ENCODE peak calls at places on chromosomes 3 and 15, in six cellular contexts. One of them, this sample, is unnamed.

GRCh38 chr15:40633178-40633577 is 39.1 kb downstream of the KNL1 start:
- DNase-seq in HL-60: no peak
- DNase-seq in OCI-LY7: no peak
- DNase-seq in A549: no peak
- DNase-seq in foreskin fibroblast: peak; percentile 6
- DNase-seq in B cell: no peak
- DNase-seq in this sample: no peak

GRCh38 chr3:11201246-11202024 is 47.1 kb downstream of the HRH1 start:
- DNase-seq in B cell: no peak
- DNase-seq in A549: no peak
- DNase-seq in OCI-LY7: no peak
- DNase-seq in foreskin fibroblast: no peak
- DNase-seq in HL-60: peak; percentile 22
- DNase-seq in this sample: no peak

GRCh38 chr15:84690342-84690741 is 25.6 kb downstream of the SEC11A start:
- DNase-seq in foreskin fibroblast: no peak
- DNase-seq in B cell: no peak
- DNase-seq in OCI-LY7: no peak
- DNase-seq in HL-60: no peak
- DNase-seq in A549: no peak
- DNase-seq in this sample: no peak

GRCh38 chr3:161415506-161416231 is 44.4 kb upstream of the SPTSSB start:
- DNase-seq in HL-60: no peak
- DNase-seq in B cell: no peak
- DNase-seq in foreskin fibroblast: peak; percentile 91
- DNase-seq in OCI-LY7: no peak
- DNase-seq in A549: no peak
- DNase-seq in this sample: peak; percentile 87

GRCh38 chr3:178971614-178972013 is 100.0 kb downstream of the ZMAT3 start:
- DNase-seq in foreskin fibroblast: peak; percentile 42
- DNase-seq in A549: no peak
- DNase-seq in B cell: no peak
- DNase-seq in HL-60: no peak
- DNase-seq in OCI-LY7: no peak
- DNase-seq in this sample: no peak

GRCh38 chr3:52265387-52265786 is 13.1 kb downstream of the WDR82 start:
- DNase-seq in HL-60: no peak
- DNase-seq in foreskin fibroblast: no peak
- DNase-seq in B cell: no peak
- DNase-seq in A549: no peak
- DNase-seq in OCI-LY7: no peak
- DNase-seq in this sample: no peak

GRCh38 chr15:50071551-50072258 is 47.3 kb downstream of the ATP8B4 start:
- DNase-seq in HL-60: no peak
- DNase-seq in B cell: no peak
- DNase-seq in A549: no peak
- DNase-seq in foreskin fibroblast: no peak
- DNase-seq in OCI-LY7: no peak
- DNase-seq in this sample: no peak

GRCh38 chr3:5304789-5305680 is 117.5 kb downstream of the EDEM1 start:
- DNase-seq in B cell: peak; percentile 21
- DNase-seq in HL-60: peak; percentile 31
- DNase-seq in foreskin fibroblast: no peak
- DNase-seq in A549: peak; percentile 41
- DNase-seq in OCI-LY7: peak; percentile 59
- DNase-seq in this sample: no peak

GRCh38 chr15:89197503-89197971 is 23.8 kb downstream of the RLBP1 start:
- DNase-seq in foreskin fibroblast: no peak
- DNase-seq in HL-60: no peak
- DNase-seq in B cell: no peak
- DNase-seq in A549: no peak
- DNase-seq in OCI-LY7: no peak
- DNase-seq in this sample: no peak

GRCh38 chr15:74140445-74140761 is 10.0 kb downstream of the ISLR2 start:
- DNase-seq in foreskin fibroblast: no peak
- DNase-seq in B cell: no peak
- DNase-seq in OCI-LY7: no peak
- DNase-seq in A549: no peak
- DNase-seq in HL-60: no peak
- DNase-seq in this sample: no peak

GRCh38 chr3:181487236-181487978 is 224.3 kb upstream of the SOX2 start:
- DNase-seq in A549: no peak
- DNase-seq in OCI-LY7: peak; percentile 81
- DNase-seq in HL-60: no peak
- DNase-seq in B cell: no peak
- DNase-seq in foreskin fibroblast: no peak
- DNase-seq in this sample: no peak

GRCh38 chr3:50617911-50618481 is 1.0 kb downstream of the MAPKAPK3 start:
- DNase-seq in B cell: no peak
- DNase-seq in HL-60: no peak
- DNase-seq in A549: no peak
- DNase-seq in OCI-LY7: no peak
- DNase-seq in foreskin fibroblast: peak; percentile 49
- DNase-seq in this sample: no peak

GRCh38 chr15:75348563-75349350 is 1.9 kb downstream of the NEIL1 start:
- DNase-seq in B cell: no peak
- DNase-seq in OCI-LY7: no peak
- DNase-seq in HL-60: no peak
- DNase-seq in foreskin fibroblast: peak; percentile 41
- DNase-seq in A549: no peak
- DNase-seq in this sample: no peak

GRCh38 chr3:88148651-88149050 is 1.1 kb upstream of the C3orf38 start:
- DNase-seq in OCI-LY7: no peak
- DNase-seq in HL-60: no peak
- DNase-seq in B cell: no peak
- DNase-seq in A549: no peak
- DNase-seq in foreskin fibroblast: no peak
- DNase-seq in this sample: no peak

GRCh38 chr15:66951531-66951930 is 113.9 kb upstream of the SMAD3 start:
- DNase-seq in foreskin fibroblast: no peak
- DNase-seq in HL-60: no peak
- DNase-seq in OCI-LY7: no peak
- DNase-seq in B cell: no peak
- DNase-seq in A549: no peak
- DNase-seq in this sample: no peak

GRCh38 chr15:50138391-50138790 is 19.4 kb upstream of the ATP8B4 start:
- DNase-seq in B cell: no peak
- DNase-seq in OCI-LY7: no peak
- DNase-seq in HL-60: no peak
- DNase-seq in A549: no peak
- DNase-seq in foreskin fibroblast: peak; percentile 19
- DNase-seq in this sample: no peak

GRCh38 chr3:171285287-171285686 is 174.9 kb downstream of the TNIK start:
- DNase-seq in A549: no peak
- DNase-seq in OCI-LY7: no peak
- DNase-seq in HL-60: no peak
- DNase-seq in B cell: no peak
- DNase-seq in foreskin fibroblast: no peak
- DNase-seq in this sample: no peak

GRCh38 chr3:187191271-187191670 is 6.0 kb upstream of the RTP1 start:
- DNase-seq in HL-60: no peak
- DNase-seq in A549: no peak
- DNase-seq in OCI-LY7: no peak
- DNase-seq in B cell: no peak
- DNase-seq in foreskin fibroblast: no peak
- DNase-seq in this sample: no peak

DNA sequence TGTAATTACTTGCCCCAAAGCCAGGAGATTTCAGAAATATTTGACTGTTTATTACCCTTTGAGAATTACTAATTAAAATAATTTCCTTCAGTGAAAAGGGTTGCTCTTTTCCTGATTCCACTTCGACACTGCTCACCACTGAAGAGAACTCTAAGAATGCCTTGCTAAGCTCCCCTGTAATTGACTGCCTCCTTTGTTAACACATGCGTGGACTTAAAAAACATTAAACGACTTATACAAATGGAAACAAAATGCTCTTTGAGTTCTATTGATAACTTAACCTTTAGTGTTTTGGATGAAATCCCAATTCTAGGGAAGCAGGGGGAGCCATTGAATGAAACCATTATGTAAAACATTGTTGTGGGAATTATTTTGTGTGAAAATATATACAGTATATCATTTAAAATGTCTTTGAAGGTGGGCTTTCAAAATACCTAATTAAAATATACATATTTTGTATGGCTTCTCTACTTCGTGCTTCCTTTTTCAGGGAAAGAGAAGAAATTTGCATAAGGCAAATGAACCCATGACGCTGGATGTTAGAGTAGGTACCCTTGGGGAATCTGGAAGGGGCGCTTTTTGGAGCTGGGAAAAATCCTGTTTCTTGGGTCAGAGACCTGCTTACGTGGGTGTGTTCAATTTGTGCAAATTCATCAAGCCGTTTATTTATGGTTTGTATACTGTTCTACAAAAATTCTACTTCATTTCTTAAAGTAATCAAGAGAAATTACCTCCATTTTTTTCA is 64.2 kb downstream of the WWTR1 start:
- DNase-seq in B cell: no peak
- DNase-seq in A549: no peak
- DNase-seq in HL-60: no peak
- DNase-seq in OCI-LY7: no peak
- DNase-seq in foreskin fibroblast: no peak
- DNase-seq in this sample: no peak
- TF ChIP-seq CTCF in B cell: no peak
- TF ChIP-seq CTCF in A549: no peak
- TF ChIP-seq CTCF in HL-60: no peak
- TF ChIP-seq CTCF in OCI-LY7: no peak
- TF ChIP-seq CTCF in foreskin fibroblast: no peak
- TF ChIP-seq CTCF in this sample: no peak

GRCh38 chr3:177124882-177125281 is 72.4 kb downstream of the TBL1XR1 start:
- DNase-seq in A549: no peak
- DNase-seq in HL-60: no peak
- DNase-seq in OCI-LY7: no peak
- DNase-seq in foreskin fibroblast: no peak
- DNase-seq in B cell: no peak
- DNase-seq in this sample: no peak

GRCh38 chr3:177126015-177126773 is 71.1 kb downstream of the TBL1XR1 start:
- DNase-seq in A549: no peak
- DNase-seq in foreskin fibroblast: peak; percentile 70
- DNase-seq in B cell: no peak
- DNase-seq in OCI-LY7: no peak
- DNase-seq in HL-60: no peak
- DNase-seq in this sample: peak; percentile 81

GRCh38 chr3:177123820-177124219 is 73.5 kb downstream of the TBL1XR1 start:
- DNase-seq in foreskin fibroblast: no peak
- DNase-seq in HL-60: no peak
- DNase-seq in A549: no peak
- DNase-seq in OCI-LY7: no peak
- DNase-seq in B cell: no peak
- DNase-seq in this sample: no peak

GRCh38 chr3:177122183-177122856 is 75.0 kb downstream of the TBL1XR1 start:
- DNase-seq in foreskin fibroblast: no peak
- DNase-seq in A549: no peak
- DNase-seq in OCI-LY7: no peak
- DNase-seq in HL-60: no peak
- DNase-seq in B cell: no peak
- DNase-seq in this sample: no peak

DNA sequence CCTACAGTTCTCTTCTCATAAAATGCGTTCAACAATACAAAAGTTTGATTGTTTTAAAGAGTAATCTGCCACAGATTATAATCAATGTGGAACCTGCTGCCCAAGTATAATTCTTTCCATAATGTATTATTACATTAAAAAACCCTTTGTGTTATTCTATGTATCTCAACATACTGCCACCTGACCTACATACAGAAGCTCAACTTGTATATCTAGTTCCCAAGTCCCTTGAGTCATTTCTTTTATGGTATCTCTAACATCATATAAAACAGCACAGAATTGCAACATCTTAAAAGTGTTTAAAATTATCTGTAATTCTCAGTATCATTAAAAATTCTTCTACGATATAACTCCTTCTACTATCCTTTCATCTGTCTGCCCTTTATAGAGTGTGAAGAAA is 70.3 kb downstream of the TBL1XR1 start:
- DNase-seq in B cell: no peak
- DNase-seq in HL-60: no peak
- DNase-seq in OCI-LY7: no peak
- DNase-seq in foreskin fibroblast: no peak
- DNase-seq in A549: no peak
- DNase-seq in this sample: no peak
- TF ChIP-seq CTCF in B cell: no peak
- TF ChIP-seq CTCF in HL-60: no peak
- TF ChIP-seq CTCF in OCI-LY7: no peak
- TF ChIP-seq CTCF in foreskin fibroblast: no peak
- TF ChIP-seq CTCF in A549: no peak
- TF ChIP-seq CTCF in this sample: no peak

GRCh38 chr15:62482715-62483429 is 317.8 kb upstream of the C2CD4B start:
- DNase-seq in HL-60: no peak
- DNase-seq in foreskin fibroblast: peak; percentile 72
- DNase-seq in A549: peak; percentile 45
- DNase-seq in B cell: no peak
- DNase-seq in OCI-LY7: peak; percentile 21
- DNase-seq in this sample: no peak
- TF ChIP-seq CTCF in HL-60: no peak
- TF ChIP-seq CTCF in foreskin fibroblast: peak; percentile 21
- TF ChIP-seq CTCF in A549: peak; percentile 10
- TF ChIP-seq CTCF in B cell: no peak
- TF ChIP-seq CTCF in OCI-LY7: peak; percentile 66
- TF ChIP-seq CTCF in this sample: peak; percentile 46

GRCh38 chr3:184755315-184755731 is 43.5 kb upstream of the MAGEF1 start:
- DNase-seq in foreskin fibroblast: no peak
- DNase-seq in OCI-LY7: no peak
- DNase-seq in B cell: no peak
- DNase-seq in HL-60: no peak
- DNase-seq in A549: no peak
- DNase-seq in this sample: no peak

GRCh38 chr3:184756151-184756681 is 44.4 kb upstream of the MAGEF1 start:
- DNase-seq in HL-60: no peak
- DNase-seq in OCI-LY7: no peak
- DNase-seq in A549: no peak
- DNase-seq in B cell: peak; percentile 37
- DNase-seq in foreskin fibroblast: no peak
- DNase-seq in this sample: no peak

GRCh38 chr3:184758056-184758455 is 46.2 kb upstream of the MAGEF1 start:
- DNase-seq in OCI-LY7: no peak
- DNase-seq in foreskin fibroblast: no peak
- DNase-seq in HL-60: no peak
- DNase-seq in B cell: no peak
- DNase-seq in A549: no peak
- DNase-seq in this sample: no peak

GRCh38 chr3:184759666-184760200 is 47.9 kb upstream of the MAGEF1 start:
- DNase-seq in foreskin fibroblast: no peak
- DNase-seq in HL-60: no peak
- DNase-seq in A549: no peak
- DNase-seq in OCI-LY7: no peak
- DNase-seq in B cell: no peak
- DNase-seq in this sample: no peak

DNA sequence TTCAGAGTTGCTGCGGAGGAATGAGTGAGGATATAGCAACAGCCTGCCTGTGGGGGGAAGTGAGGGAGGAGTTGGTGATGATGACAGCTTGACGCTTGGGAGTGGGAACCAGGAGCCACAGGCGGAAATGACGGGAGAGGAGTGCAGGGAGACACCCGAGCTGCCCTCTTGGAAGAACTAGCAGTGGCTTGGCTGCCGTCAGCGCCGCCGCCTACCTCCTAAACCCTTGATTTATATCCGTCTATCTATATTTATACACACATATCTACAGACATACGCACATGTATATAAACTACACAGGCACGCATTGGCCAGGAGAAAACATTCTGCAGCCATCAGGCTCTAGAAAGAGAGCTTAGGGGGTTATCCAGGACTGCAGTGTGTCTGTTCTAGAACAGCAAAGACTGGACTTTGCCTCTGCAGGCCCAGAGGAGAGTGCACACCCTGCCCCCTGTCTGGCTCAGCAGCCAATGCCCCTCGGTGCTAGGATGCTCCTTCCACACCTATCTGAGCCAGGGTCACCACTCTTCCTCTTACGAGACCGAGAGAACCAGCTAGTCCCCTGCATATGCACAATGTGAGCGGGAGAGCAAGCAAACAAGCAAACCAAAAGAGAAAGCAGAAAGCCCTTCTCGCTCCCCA is 45.3 kb upstream of the MAGEF1 start:
- DNase-seq in B cell: no peak
- DNase-seq in A549: no peak
- DNase-seq in OCI-LY7: no peak
- DNase-seq in foreskin fibroblast: peak; percentile 64
- DNase-seq in HL-60: no peak
- DNase-seq in this sample: peak; percentile 92
- TF ChIP-seq CTCF in B cell: no peak
- TF ChIP-seq CTCF in A549: no peak
- TF ChIP-seq CTCF in OCI-LY7: no peak
- TF ChIP-seq CTCF in foreskin fibroblast: no peak
- TF ChIP-seq CTCF in HL-60: no peak
- TF ChIP-seq CTCF in this sample: no peak